ENCODE peak calls at places on chromosomes 4 and X, in five cellular contexts. M is NCI-H187; S is activated CD4-positive, CD25-positive, alpha-beta regulatory T cell; L is effector CD4-positive, alpha-beta T cell; R is NCI-H82. Z is an unnamed sample.

GRCh38 chrX:7351946-7352345 is 204.0 kb upstream of the PUDP start:
- DNase-seq in M (no peak), S (no peak), L (no peak), R (no peak), Z (no peak)

GRCh38 chr4:186701273-186701672 is 22.4 kb downstream of the FAT1 start:
- DNase-seq in M (no peak), S (no peak), L (no peak), R (no peak), Z (no peak)

GRCh38 chrX:13569479-13570244 is at the start of gene EGFL6:
- DNase-seq in M (no peak), S (no peak), L (no peak), R (peak; percentile 3), Z (no peak)

GRCh38 chr4:125187621-125188176 is 127.1 kb upstream of the FAT4 start:
- DNase-seq in M (no peak), S (no peak), L (no peak), R (no peak), Z (no peak)

GRCh38 chrX:49704692-49705404 is 9.1 kb upstream of the PAGE1 start:
- DNase-seq in M (no peak), S (no peak), L (no peak), R (no peak), Z (no peak)

GRCh38 chrX:130097507-130098201 is 12.6 kb downstream of the ELF4 start:
- DNase-seq in M (no peak), S (no peak), L (peak; percentile 30), R (peak; percentile 84), Z (no peak)

GRCh38 chr4:56990109-56990508 is 11.4 kb downstream of the POLR2B start:
- DNase-seq in M (no peak), S (no peak), L (no peak), R (no peak), Z (no peak)

GRCh38 chr4:37892641-37893040 is 1.8 kb downstream of the TBC1D1 start:
- DNase-seq in M (no peak), S (peak; percentile 10), L (peak; percentile 21), R (no peak), Z (no peak)

GRCh38 chr4:30714408-30715031 is 5.6 kb upstream of the PCDH7 start:
- DNase-seq in M (no peak), S (no peak), L (no peak), R (peak; percentile 70), Z (peak; percentile 26)

GRCh38 chrX:39883664-39884063 is 214.1 kb downstream of the BCOR start:
- DNase-seq in M (no peak), S (peak; percentile 26), L (no peak), R (no peak), Z (no peak)

GRCh38 chrX:81957900-81958545 is 756.1 kb downstream of the SH3BGRL start:
- DNase-seq in M (no peak), S (no peak), L (no peak), R (peak; percentile 64), Z (no peak)

GRCh38 chr4:69781458-69782418 is 21.3 kb upstream of the SULT1B1 start:
- DNase-seq in M (no peak), S (no peak), L (no peak), R (peak; percentile 65), Z (no peak)

GRCh38 chr4:116215622-116216021 is 869.8 kb downstream of the TRAM1L1 start:
- DNase-seq in M (no peak), S (no peak), L (no peak), R (no peak), Z (no peak)

GRCh38 chr4:1505511-1506451 is 99.5 kb upstream of the NKX1-1 start:
- DNase-seq in M (no peak), S (no peak), L (no peak), R (no peak), Z (no peak)

GRCh38 chr4:2860391-2861348 is 17.0 kb downstream of the ADD1 start:
- DNase-seq in M (no peak), S (no peak), L (no peak), R (no peak), Z (no peak)

GRCh38 chr4:47482326-47482725 is 2.7 kb upstream of the ATP10D start:
- DNase-seq in M (no peak), S (no peak), L (no peak), R (no peak), Z (no peak)

GRCh38 chrX:19625612-19626011 is 110.3 kb upstream of the MAP3K15 start:
- DNase-seq in M (no peak), S (peak; percentile 5), L (no peak), R (no peak), Z (no peak)

GRCh38 chr4:19831644-19832285 is 419.9 kb upstream of the SLIT2 start:
- DNase-seq in M (no peak), S (no peak), L (no peak), R (no peak), Z (no peak)

GRCh38 chr4:140672366-140672765 is 83.8 kb downstream of the TBC1D9 start:
- DNase-seq in M (no peak), S (no peak), L (no peak), R (no peak), Z (no peak)

GRCh38 chr4:169492436-169493163 is 119.8 kb downstream of the NEK1 start:
- DNase-seq in M (no peak), S (no peak), L (no peak), R (peak; percentile 43), Z (no peak)

GRCh38 chr4:122313001-122313400 is 65.8 kb upstream of the ADAD1 start:
- DNase-seq in M (no peak), S (no peak), L (no peak), R (no peak), Z (no peak)